ENCODE peak calls at places on chromosomes 1 and 21, in four cellular contexts. M is GM23248, Y is PC-3, J is HCT116. P is an unnamed sample.

GRCh38 chr1:195754874-195755273 is 853.4 kb downstream of the KCNT2 start:
- DNase-seq in Y (no peak), M (peak), J (no peak), P (no peak)

GRCh38 chr1:2606004-2606805 is 19.6 kb downstream of the PRXL2B start:
- DNase-seq in J (no peak), Y (no peak), M (no peak), P (no peak)

GRCh38 chr1:179303173-179303572 is 9.6 kb downstream of the SOAT1 start:
- DNase-seq in J (no peak), Y (no peak), M (no peak), P (no peak)

GRCh38 chr1:207282049-207282448 is 39.4 kb upstream of the CD55 start:
- DNase-seq in J (no peak), M (peak), Y (peak), P (no peak)

GRCh38 chr1:183080406-183080805 is 57.2 kb downstream of the LAMC1 start:
- DNase-seq in M (peak), J (no peak), Y (peak), P (no peak)

GRCh38 chr1:205706601-205707502 is 26.5 kb upstream of the SLC45A3 start:
- DNase-seq in M (no peak), J (no peak), Y (no peak), P (no peak)

GRCh38 chr1:37682334-37682987 is 9.9 kb upstream of the CDCA8 start:
- DNase-seq in M (peak), Y (peak), J (peak), P (peak)

GRCh38 chr1:203867816-203868215 is 6.4 kb downstream of the SNRPE start:
- DNase-seq in Y (no peak), J (no peak), M (no peak), P (no peak)

GRCh38 chr21:26385721-26386120 is 187.4 kb downstream of the CYYR1 start:
- DNase-seq in M (peak), J (no peak), Y (peak), P (no peak)

GRCh38 chr1:147169171-147169570 is 3.1 kb downstream of the PRKAB2 start:
- DNase-seq in M (no peak), Y (no peak), J (no peak), P (no peak)

GRCh38 chr1:147171399-147172167 is 687 bp downstream of the PRKAB2 start:
- DNase-seq in Y (peak), J (no peak), M (peak), P (peak)

GRCh38 chr1:147169840-147170674 is 2.2 kb downstream of the PRKAB2 start:
- DNase-seq in J (no peak), Y (peak), M (peak), P (no peak)

GRCh38 chr1:147168626-147169058 is 3.6 kb downstream of the PRKAB2 start:
- DNase-seq in Y (peak), J (no peak), M (peak), P (no peak)

GRCh38 chr1:147167361-147167760 is 4.9 kb downstream of the PRKAB2 start:
- DNase-seq in M (peak), J (peak), Y (peak), P (no peak)
- H3K9ac ChIP-seq in M (peak), J (peak), Y (no peak), P (no peak)

DNA sequence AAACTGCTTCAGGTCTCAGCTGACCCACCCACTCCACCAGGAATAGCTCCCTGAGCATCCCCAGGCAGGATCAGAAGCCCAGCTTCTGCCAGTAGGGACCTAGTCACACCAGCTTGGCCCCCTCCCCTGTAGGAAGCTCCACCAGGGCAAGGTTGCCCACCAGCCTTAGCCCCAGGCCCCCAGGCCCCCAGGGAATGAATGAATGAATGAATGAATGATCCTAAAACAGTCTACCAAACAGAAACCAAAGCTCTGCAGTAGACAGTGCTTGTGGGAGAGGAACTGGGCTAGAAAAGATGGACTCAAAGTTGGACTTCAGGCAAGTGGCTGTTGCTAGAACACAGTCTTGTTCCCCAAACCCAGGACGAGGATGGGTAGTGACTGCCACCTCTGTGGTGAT is 16.3 kb downstream of the SDC3 start:
- DNase-seq in Y (no peak), M (no peak), J (no peak), P (no peak)
- H3K27ac ChIP-seq in Y (no peak), M (no peak), J (no peak), P (no peak)

DNA sequence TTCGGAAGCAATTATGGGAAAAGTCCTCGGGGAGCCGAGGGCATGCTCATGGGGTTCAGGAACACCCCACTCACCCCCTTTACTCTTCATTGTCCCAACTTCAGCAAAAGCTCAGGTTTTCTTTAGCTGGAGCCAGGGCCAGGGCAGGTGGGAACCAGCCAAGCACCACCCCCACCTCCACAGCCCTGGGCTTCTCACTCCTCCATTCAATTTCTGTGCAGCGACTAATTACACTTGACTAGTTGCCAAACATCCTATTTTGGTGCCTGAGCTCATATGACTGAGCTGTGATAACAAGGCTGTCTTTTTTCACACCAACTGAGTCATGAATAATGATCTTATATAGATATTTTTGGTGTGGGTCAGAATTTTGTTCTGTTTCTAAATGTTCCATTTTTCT is 257.2 kb upstream of the AJAP1 start:
- DNase-seq in M (no peak), J (no peak), Y (no peak), P (no peak)
- TF ChIP-seq EZH2phosphoT487 in M (no peak), J (no peak), Y (no peak), P (no peak)

GRCh38 chr21:42766756-42767560 is 112.4 kb downstream of the WDR4 start:
- DNase-seq in Y (no peak), J (no peak), M (no peak), P (no peak)
- H3K9ac ChIP-seq in Y (no peak), J (no peak), M (no peak), P (no peak)

GRCh38 chr1:58816747-58817221 is 32.9 kb upstream of the JUN start:
- DNase-seq in Y (peak), M (peak), J (no peak), P (no peak)

GRCh38 chr1:58814251-58815068 is 30.6 kb upstream of the JUN start:
- DNase-seq in J (no peak), M (no peak), Y (peak), P (no peak)

GRCh38 chr1:58816072-58816746 is 32.4 kb upstream of the JUN start:
- DNase-seq in J (peak), M (peak), Y (peak), P (peak)

GRCh38 chr1:58815069-58815679 is 31.3 kb upstream of the JUN start:
- DNase-seq in J (peak), Y (peak), M (peak), P (peak)

DNA sequence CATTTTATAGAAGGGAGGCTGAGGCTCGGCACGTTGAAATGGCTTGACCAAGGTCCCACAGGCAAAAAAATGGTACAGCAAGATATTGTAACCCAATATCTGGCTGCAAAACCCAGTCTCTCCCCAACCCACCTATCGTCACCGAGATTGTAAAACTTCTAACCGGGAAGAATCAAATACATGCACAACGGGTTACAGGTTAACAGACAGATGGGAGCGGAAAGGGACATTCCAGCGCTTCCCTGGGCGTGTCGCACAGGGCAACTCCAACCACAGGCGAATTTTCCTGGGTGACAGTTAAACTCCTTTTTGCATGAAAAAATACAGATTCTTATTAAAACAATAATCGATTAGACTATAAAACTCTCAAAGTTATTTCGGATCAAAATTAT is 31.8 kb upstream of the JUN start:
- DNase-seq in M (peak), Y (peak), J (no peak), P (no peak)
- H3K27ac ChIP-seq in M (peak), Y (peak), J (peak), P (peak)

GRCh38 chr1:67683306-67683705 is 1.7 kb upstream of the GADD45A start:
- DNase-seq in M (peak), Y (peak), J (no peak), P (no peak)
- TF ChIP-seq EZH2phosphoT487 in M (no peak), Y (no peak), J (no peak), P (no peak)

GRCh38 chr1:109807822-109808680 is 44.3 kb upstream of the EPS8L3 start:
- DNase-seq in M (peak), J (no peak), Y (peak), P (no peak)

GRCh38 chr1:109807398-109807795 is 43.7 kb upstream of the EPS8L3 start:
- DNase-seq in J (no peak), M (no peak), Y (no peak), P (no peak)

GRCh38 chr1:109805486-109806180 is 41.9 kb upstream of the EPS8L3 start:
- DNase-seq in Y (no peak), M (no peak), J (no peak), P (no peak)

GRCh38 chr1:109808703-109809102 is 45.0 kb upstream of the EPS8L3 start:
- DNase-seq in M (no peak), Y (no peak), J (no peak), P (no peak)

DNA sequence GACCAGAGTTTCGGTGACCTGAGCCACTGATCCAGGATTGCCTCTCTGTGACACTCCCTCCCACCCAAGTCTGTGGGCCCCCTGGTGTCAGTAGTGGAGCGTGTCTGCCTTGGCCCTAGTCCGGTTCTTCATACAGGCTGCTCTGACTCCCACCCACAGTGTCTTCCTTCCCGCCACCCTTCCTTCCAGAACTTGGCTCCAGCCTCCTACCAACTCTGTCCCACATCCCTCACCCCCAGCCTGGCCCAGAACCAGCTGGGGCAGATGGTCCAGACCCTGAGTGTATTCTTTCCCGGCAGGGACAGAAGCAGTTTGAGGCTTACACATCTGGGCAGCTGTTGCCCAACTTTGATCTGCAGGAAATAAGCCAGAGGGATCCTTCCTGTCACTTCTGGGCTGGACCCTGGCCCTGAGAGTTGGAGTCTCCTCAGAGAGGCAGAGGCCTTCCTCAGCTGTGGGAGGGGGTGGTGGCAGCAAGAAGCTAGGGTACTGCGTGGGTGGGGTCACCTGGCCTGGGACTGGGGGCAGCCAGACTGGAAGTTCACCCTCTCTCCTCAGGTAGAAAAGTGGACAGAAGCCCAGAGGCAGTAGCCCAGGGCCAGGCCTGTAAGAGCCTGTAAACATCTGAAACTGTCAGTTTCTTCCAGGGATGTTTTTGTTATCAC is 43.1 kb upstream of the EPS8L3 start:
- DNase-seq in J (no peak), Y (no peak), M (no peak), P (no peak)
- H3K9ac ChIP-seq in J (no peak), Y (no peak), M (no peak), P (no peak)

GRCh38 chr1:17163789-17164666 is 40.9 kb upstream of the PADI1 start:
- DNase-seq in J (no peak), M (no peak), Y (no peak), P (no peak)

GRCh38 chr1:17161926-17162800 is 42.8 kb upstream of the PADI1 start:
- DNase-seq in Y (no peak), M (no peak), J (no peak), P (no peak)

GRCh38 chr1:17163371-17163770 is 41.6 kb upstream of the PADI1 start:
- DNase-seq in Y (no peak), M (no peak), J (no peak), P (no peak)

GRCh38 chr1:17161137-17161700 is 42.0 kb upstream of the PADI2 start:
- DNase-seq in J (no peak), Y (no peak), M (peak), P (peak)

GRCh38 chr1:17162941-17163340 is 42.0 kb upstream of the PADI1 start:
- DNase-seq in J (no peak), M (peak), Y (peak), P (no peak)
- H3K27ac ChIP-seq in J (no peak), M (no peak), Y (no peak), P (no peak)